ENCODE peak calls at places on chromosomes 3 and 15, in seven cellular contexts. V is heart left ventricle, I is mammary epithelial cell, L is astrocyte of the cerebellum, F is uterus, A is AG09319, G is fibroblast of mammary gland. X is an unnamed sample.

GRCh38 chr3:68819361-68819760 is 113.0 kb downstream of the TAFA4 start:
- DNase-seq in I (no peak), A (no peak), V (no peak), G (no peak), L (no peak), F (no peak), X (no peak)

GRCh38 chr3:63364909-63365308 is 86.8 kb downstream of the SYNPR start:
- DNase-seq in L (no peak), G (peak), A (no peak), F (no peak), V (no peak), I (no peak), X (no peak)

GRCh38 chr3:134029734-134030381 is at the start of gene SLCO2A1:
- DNase-seq in F (peak), I (peak), G (peak), V (no peak), L (no peak), A (no peak), X (no peak)

GRCh38 chr15:68599153-68599545 is 20.4 kb downstream of the CORO2B start:
- DNase-seq in F (no peak), A (no peak), V (peak), G (no peak), L (no peak), I (no peak), X (no peak)

GRCh38 chr3:117763561-117763960 is 1054.0 kb downstream of the TUSC7 start:
- DNase-seq in G (no peak), L (no peak), I (no peak), A (no peak), F (no peak), V (no peak), X (no peak)

GRCh38 chr3:143331336-143331735 is 211.8 kb downstream of the CHST2 start:
- DNase-seq in L (no peak), G (peak), A (no peak), F (no peak), I (no peak), V (no peak), X (no peak)

GRCh38 chr3:51384145-51384729 is 854 bp upstream of the MANF start:
- DNase-seq in G (no peak), A (no peak), I (no peak), V (no peak), F (peak), L (no peak), X (no peak)

GRCh38 chr3:142618917-142619401 is 22.8 kb downstream of the PLS1 start:
- DNase-seq in A (no peak), G (peak), L (no peak), I (peak), V (no peak), F (no peak), X (no peak)

GRCh38 chr15:29556385-29556784 is 265.9 kb downstream of the TJP1 start:
- DNase-seq in I (no peak), G (peak), V (no peak), A (no peak), L (no peak), F (no peak), X (no peak)

GRCh38 chr3:132593950-132594328 is 3.1 kb upstream of the ACKR4 start:
- DNase-seq in A (no peak), L (peak), I (peak), G (peak), V (no peak), F (no peak), X (no peak)

GRCh38 chr15:96462768-96463167 is 132.3 kb downstream of the NR2F2 start:
- DNase-seq in L (no peak), F (no peak), A (no peak), G (peak), V (no peak), I (no peak), X (no peak)

GRCh38 chr3:138187296-138188012 is at the start of gene ARMC8:
- DNase-seq in V (peak), I (peak), L (peak), G (peak), F (peak), A (no peak), X (no peak)

GRCh38 chr3:30503431-30503830 is 103.0 kb upstream of the TGFBR2 start:
- DNase-seq in A (no peak), I (no peak), V (no peak), L (no peak), G (no peak), F (no peak), X (no peak)

GRCh38 chr3:157157836-157158235 is 2.1 kb downstream of the CCNL1 start:
- DNase-seq in L (no peak), G (no peak), I (no peak), F (no peak), V (no peak), A (no peak), X (no peak)

GRCh38 chr3:72652395-72652794 is 195.8 kb downstream of the SHQ1 start:
- DNase-seq in A (no peak), I (no peak), G (no peak), F (no peak), L (no peak), V (no peak), X (no peak)

GRCh38 chr3:97515076-97515475 is 249.5 kb upstream of the ARL6 start:
- DNase-seq in V (no peak), G (no peak), L (no peak), F (no peak), I (no peak), A (no peak), X (no peak)

GRCh38 chr15:40595773-40596172 is 1.7 kb downstream of the KNL1 start:
- DNase-seq in G (no peak), A (no peak), L (no peak), V (no peak), I (peak), F (no peak), X (no peak)

GRCh38 chr15:70336425-70337009 is 238.8 kb upstream of the TLE3 start:
- DNase-seq in G (no peak), I (no peak), V (no peak), A (no peak), L (no peak), F (no peak), X (no peak)

GRCh38 chr3:113698891-113699465 is 2.5 kb upstream of the USF3 start:
- DNase-seq in V (peak), G (no peak), I (peak), L (no peak), F (peak), A (no peak), X (no peak)

GRCh38 chr3:124491875-124492274 is 238.4 kb upstream of the UMPS start:
- DNase-seq in I (no peak), A (no peak), L (no peak), F (no peak), G (no peak), V (no peak), X (no peak)

GRCh38 chr3:124483915-124484470 is 246.3 kb upstream of the UMPS start:
- DNase-seq in F (no peak), L (no peak), A (no peak), I (peak), G (peak), V (no peak), X (no peak)

GRCh38 chr3:124491098-124491497 is 239.2 kb upstream of the UMPS start:
- DNase-seq in G (no peak), L (no peak), A (no peak), F (no peak), V (no peak), I (no peak), X (no peak)

GRCh38 chr3:124489506-124489905 is 240.7 kb upstream of the UMPS start:
- DNase-seq in I (no peak), V (no peak), A (no peak), G (no peak), L (no peak), F (no peak), X (no peak)

GRCh38 chr3:124486324-124486723 is 243.9 kb upstream of the UMPS start:
- DNase-seq in I (no peak), A (no peak), L (no peak), V (no peak), G (peak), F (no peak), X (no peak)
- TF ChIP-seq CTCF in I (no peak), A (no peak), L (peak), V (peak), G (peak), F (no peak), X (no peak)

GRCh38 chr15:66169023-66169422 is 84.5 kb downstream of the MEGF11 start:
- DNase-seq in F (no peak), V (no peak), A (no peak), I (no peak), G (no peak), L (no peak), X (no peak)
- TF ChIP-seq CTCF in F (no peak), V (no peak), A (no peak), I (no peak), G (no peak), L (no peak), X (no peak)

GRCh38 chr3:16596352-16597032 is 8.7 kb downstream of the DAZL start:
- DNase-seq in G (no peak), F (no peak), I (no peak), A (no peak), V (no peak), L (no peak), X (no peak)

GRCh38 chr3:16599694-16600093 is 5.5 kb downstream of the DAZL start:
- DNase-seq in V (no peak), G (no peak), A (no peak), I (no peak), F (no peak), L (no peak), X (no peak)

GRCh38 chr3:16589867-16590624 is 15.2 kb downstream of the DAZL start:
- DNase-seq in L (no peak), A (no peak), F (no peak), V (no peak), G (no peak), I (no peak), X (no peak)

GRCh38 chr3:16600771-16601538 is 4.3 kb downstream of the DAZL start:
- DNase-seq in A (peak), V (peak), G (peak), L (peak), I (peak), F (peak), X (peak)

DNA sequence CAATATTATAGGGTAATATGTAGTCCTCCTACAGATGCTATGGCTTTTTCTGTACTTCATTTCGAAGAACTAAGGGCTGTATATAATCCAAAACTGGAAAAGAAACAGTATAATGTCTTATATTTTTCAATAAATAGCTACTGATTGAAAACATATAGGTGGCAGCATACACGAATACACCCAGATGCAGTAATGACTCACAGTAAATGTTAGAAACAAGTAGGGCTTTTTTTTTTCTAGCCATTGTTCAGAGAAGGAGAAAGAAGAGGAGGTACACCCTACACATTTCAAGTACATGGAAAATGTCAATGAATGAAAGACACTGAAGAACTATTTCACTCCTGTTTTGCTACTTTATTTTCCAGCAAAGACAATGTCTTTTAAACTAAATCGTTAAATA is 9.4 kb downstream of the DAZL start:
- DNase-seq in G (peak), L (no peak), V (no peak), F (no peak), I (no peak), A (no peak), X (no peak)
- TF ChIP-seq CTCF in G (peak), L (no peak), V (no peak), F (no peak), I (no peak), A (no peak), X (no peak)

DNA sequence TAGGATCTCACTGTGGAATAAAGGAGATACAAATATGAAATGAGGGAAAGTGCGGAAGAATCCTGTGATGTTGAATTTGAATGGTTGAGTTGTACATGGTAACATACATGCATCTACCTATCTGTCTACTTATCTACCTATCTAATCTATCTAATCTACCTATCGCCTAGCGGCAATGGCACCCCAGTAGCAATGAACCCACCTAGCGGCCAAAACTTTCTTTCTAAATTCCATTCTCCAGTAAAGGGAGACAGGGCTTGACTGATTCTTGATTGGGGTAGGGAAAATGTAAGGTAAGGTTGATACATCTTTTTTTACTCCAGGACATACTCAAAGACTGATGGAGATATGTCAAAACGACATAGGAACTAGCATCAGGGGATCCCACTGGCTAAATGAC is 345.0 kb downstream of the FHIT start:
- DNase-seq in L (no peak), A (no peak), F (no peak), I (no peak), V (no peak), G (no peak), X (no peak)
- TF ChIP-seq CTCF in L (no peak), A (no peak), F (no peak), I (no peak), V (no peak), G (no peak), X (no peak)

DNA sequence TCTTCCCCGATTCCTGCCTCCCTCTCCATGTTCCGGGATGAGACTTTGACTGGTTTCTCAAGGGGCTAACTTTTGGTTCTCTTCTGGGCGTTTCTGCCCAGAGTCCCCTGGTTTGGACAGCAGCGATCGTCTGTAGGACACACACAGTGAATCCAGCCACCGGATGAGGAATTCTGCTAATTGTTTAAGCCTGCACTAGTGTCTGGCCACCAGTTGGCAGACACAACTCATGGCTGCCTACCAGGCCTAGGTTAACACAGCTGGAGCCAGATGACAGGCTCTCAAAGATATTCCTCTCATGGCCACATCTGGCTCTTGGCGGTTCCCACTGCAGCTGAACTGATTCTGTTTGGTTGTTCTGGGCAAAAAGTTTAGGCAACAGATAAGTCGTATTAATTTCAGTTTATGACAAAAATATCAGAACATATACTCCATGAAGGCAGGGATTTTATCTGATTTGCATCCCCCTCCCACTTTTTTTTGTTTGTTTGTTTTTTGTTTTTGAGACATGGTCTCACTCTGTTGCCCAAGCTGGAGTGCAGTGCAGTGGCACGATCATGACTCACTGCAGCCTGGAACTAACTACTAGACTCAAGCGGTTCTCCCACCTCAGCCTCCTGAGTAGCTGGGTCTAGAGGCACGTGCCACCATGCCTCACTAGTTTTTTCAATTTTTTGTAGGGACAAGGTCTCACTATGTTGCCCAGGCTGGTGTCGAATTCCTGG is 272.8 kb downstream of the FOXP1 start:
- DNase-seq in V (peak), G (peak), L (peak), I (peak), A (peak), F (no peak), X (no peak)
- TF ChIP-seq CTCF in V (peak), G (peak), L (no peak), I (no peak), A (peak), F (no peak), X (no peak)